ENCODE peak calls at places on chromosomes 11 and 22, in six cellular contexts. E is tibial nerve, C is lower leg skin, B is ovary, Z is IMR-90, Y is H1. X is an unnamed sample.

GRCh38 chr11:1719781-1720180 is 22.8 kb downstream of the KRTAP5-6 start:
- DNase-seq in E (no peak), C (no peak), B (no peak), Z (no peak), Y (no peak), X (no peak)

GRCh38 chr11:77287615-77288273 is 13.7 kb downstream of the GDPD4 start:
- DNase-seq in E (no peak), C (no peak), B (no peak), Z (peak), Y (no peak), X (no peak)

GRCh38 chr11:116224154-116224888 is 548.5 kb downstream of the BUD13 start:
- DNase-seq in E (peak), C (no peak), B (no peak), Z (peak), Y (peak), X (peak)

GRCh38 chr11:13298765-13299164 is 21.2 kb downstream of the BMAL1 start:
- DNase-seq in E (no peak), C (no peak), B (no peak), Z (no peak), Y (no peak), X (no peak)

GRCh38 chr11:8168485-8169257 is at the start of gene RIC3:
- DNase-seq in E (no peak), C (peak), B (peak), Z (no peak), Y (peak), X (no peak)

GRCh38 chr11:128763224-128763623 is 69.4 kb downstream of the FLI1 start:
- DNase-seq in E (no peak), C (no peak), B (no peak), Z (peak), Y (no peak), X (no peak)

GRCh38 chr11:100964400-100964799 is 165.2 kb downstream of the PGR start:
- DNase-seq in E (no peak), C (no peak), B (no peak), Z (peak), Y (no peak), X (no peak)

GRCh38 chr22:37171662-37172061 is 16.4 kb downstream of the C1QTNF6 start:
- DNase-seq in E (no peak), C (peak), B (no peak), Z (no peak), Y (no peak), X (no peak)

GRCh38 chr11:83194284-83195175 is 1.0 kb downstream of the ANKRD42 start:
- DNase-seq in E (peak), C (peak), B (peak), Z (peak), Y (peak), X (peak)

GRCh38 chr22:20406686-20407408 is 12.9 kb downstream of the ZNF74 start:
- DNase-seq in E (no peak), C (peak), B (no peak), Z (no peak), Y (no peak), X (no peak)

GRCh38 chr11:57514538-57515331 is 767 bp downstream of the SLC43A1 start:
- DNase-seq in E (peak), C (peak), B (peak), Z (peak), Y (peak), X (peak)
- TF ChIP-seq POLR2A in E (no peak), C (no peak), B (no peak), Z (no peak), Y (peak), X (peak)

DNA sequence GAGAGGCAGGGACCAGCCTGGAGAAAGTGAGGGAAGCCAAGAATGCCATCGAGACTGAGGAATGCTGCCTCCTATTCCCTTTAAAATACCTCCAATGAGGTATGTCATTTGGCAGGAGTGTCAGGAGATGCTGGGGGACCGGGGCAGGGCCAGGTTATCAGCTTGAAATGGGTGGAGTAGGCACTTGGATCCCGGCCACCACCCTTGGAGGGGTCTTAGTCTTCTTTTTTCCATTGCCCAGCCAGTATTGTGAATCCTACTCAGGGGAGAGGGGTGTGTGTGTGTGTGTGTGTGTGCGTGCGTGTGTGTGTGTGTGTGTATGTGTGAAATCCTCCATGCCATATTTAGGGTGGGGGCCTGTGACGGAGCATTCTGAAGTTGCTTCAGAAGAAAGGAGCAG is 116.2 kb downstream of the ZBTB16 start:
- DNase-seq in E (no peak), C (no peak), B (no peak), Z (no peak), Y (no peak), X (no peak)
- TF ChIP-seq POLR2A in E (no peak), C (no peak), B (no peak), Z (no peak), Y (no peak), X (no peak)

GRCh38 chr11:123082977-123083376 is 21.0 kb upstream of the HSPA8 start:
- DNase-seq in E (no peak), C (no peak), B (no peak), Z (no peak), Y (no peak), X (no peak)
- TF ChIP-seq POLR2A in E (no peak), C (no peak), B (no peak), Z (no peak), Y (no peak), X (no peak)

DNA sequence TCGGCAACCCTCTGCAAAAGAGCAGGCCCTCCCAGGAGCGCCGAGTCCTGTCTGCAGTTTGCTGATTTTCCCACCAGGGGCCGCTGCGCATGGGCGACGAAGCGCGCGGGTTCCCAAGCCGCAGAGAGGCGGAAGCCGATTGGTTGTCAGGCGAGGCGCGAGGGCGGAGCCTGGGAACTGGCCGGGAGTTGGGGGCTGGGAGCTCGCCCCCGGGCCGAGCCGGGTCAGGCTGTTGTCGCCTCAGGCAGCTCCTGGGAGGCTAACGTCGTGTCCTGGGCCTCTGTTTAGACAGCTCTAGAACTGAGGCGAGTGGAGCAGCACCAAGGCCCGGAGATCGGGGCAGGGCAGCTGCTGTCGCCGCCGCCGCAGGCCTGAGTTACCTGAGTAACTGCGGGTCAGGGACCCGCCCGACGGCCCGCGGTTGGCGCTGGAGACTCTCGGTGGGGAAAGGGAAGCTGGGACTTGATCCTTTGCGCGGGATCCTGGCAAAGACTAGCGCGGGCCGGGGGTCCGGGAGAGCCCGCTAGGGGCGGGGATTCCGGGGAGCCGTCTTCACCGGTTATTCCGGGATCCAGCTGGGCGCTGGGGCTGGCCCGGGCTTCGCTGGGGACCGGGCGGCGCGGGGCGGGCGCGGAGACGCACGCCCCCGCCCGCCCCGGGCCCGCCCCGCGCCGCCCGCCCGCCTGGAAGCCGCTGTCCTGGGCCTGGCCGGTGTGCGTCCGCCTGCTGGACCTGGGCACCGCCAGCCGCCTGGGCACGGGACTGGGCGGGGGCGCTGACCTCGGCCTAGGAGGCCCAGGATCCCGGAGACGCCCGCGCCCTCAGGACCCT is at the start of gene STIM1:
- DNase-seq in E (peak), C (peak), B (peak), Z (peak), Y (peak), X (peak)
- TF ChIP-seq POLR2A in E (peak), C (no peak), B (peak), Z (peak), Y (peak), X (peak)

DNA sequence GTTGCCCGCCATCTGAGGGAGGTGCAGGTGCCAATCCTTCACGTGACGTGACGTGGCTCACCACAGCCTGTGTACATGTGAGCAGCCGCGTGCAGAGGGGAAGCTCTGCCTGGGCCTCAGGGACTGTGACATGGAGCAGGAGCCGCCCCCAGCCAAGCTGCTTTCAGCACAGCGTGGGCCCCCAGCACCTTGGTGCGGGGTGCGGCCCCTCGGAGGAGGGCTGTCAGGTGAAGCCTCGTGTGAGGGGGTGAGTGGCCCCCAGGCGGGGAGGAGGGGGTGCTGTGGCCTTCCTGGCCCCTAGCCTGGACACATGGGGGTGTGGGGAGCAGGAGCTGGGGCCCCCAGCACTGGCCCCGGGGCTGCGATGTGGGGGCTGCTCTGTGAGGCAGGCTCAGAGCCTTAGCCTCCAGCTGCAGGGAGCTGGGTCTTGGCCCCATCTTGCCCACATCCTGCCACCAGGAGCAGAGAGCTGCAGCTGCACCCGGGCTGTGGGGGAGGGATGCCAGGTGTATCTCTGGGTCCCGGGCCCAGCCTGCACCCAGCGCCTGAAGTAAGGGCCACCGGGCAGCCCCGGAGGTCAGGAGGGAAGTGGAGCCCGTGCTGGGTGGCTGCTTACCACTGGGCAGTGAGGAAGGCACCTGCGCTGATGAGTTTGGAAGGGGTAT is at the start of gene ADORA2A:
- DNase-seq in E (no peak), C (no peak), B (no peak), Z (no peak), Y (no peak), X (no peak)
- TF ChIP-seq POLR2A in E (no peak), C (no peak), B (no peak), Z (no peak), Y (no peak), X (no peak)

DNA sequence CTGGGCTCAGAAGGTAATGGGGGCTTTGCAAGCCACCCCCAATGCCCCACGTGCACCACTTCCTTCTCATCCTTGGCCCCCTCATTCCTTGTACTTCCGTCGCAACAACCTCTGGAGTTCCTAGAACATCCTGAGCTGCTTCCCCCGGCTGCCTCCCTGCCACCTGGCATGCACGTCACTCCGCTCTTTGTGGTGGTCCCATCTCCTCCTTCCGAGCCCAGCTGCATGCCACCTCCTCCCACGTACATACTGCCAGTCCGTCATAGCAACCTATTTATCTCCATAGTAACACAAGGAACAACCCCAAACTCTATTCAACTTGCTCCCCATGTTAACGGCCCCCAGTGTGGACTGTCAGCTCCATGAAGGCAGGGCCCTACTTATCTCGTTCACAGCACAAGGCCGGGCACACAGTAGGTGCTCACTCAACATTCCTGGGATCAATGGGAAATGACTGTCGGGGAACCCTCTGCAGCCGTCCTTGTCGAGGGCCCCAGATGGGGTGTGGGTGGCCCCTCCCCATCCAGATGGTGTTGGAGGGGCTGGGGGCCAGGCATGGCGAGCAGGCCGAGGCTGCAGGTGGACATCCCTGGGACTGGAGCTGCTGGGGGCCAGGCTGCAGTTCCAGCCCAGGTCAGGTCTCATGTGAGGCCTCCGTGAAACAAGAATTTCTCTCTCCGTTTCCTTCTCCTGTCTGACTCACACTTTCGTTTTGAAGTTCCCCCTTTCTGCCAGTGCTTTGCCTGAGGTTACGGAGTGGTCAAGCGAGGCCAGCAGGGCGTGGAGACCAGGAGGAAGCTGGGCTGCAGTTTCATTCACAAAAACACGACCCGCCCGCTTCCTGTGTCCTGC is 4.2 kb downstream of the MYEOV start:
- DNase-seq in E (peak), C (peak), B (no peak), Z (peak), Y (no peak), X (peak)
- TF ChIP-seq POLR2A in E (no peak), C (no peak), B (no peak), Z (peak), Y (no peak), X (no peak)

GRCh38 chr11:114059278-114059983 is at the start of gene ZBTB16:
- DNase-seq in E (peak), C (peak), B (peak), Z (no peak), Y (peak), X (peak)

GRCh38 chr11:114057605-114058004 is 1.9 kb upstream of the ZBTB16 start:
- DNase-seq in E (no peak), C (no peak), B (no peak), Z (no peak), Y (no peak), X (no peak)

GRCh38 chr11:114058871-114059277 is 637 bp upstream of the ZBTB16 start:
- DNase-seq in E (no peak), C (peak), B (peak), Z (no peak), Y (peak), X (no peak)

GRCh38 chr11:114057147-114057546 is 2.4 kb upstream of the ZBTB16 start:
- DNase-seq in E (no peak), C (peak), B (no peak), Z (no peak), Y (no peak), X (no peak)

GRCh38 chr11:114058026-114058706 is 1.3 kb upstream of the ZBTB16 start:
- DNase-seq in E (no peak), C (peak), B (peak), Z (no peak), Y (peak), X (no peak)
- TF ChIP-seq POLR2A in E (no peak), C (no peak), B (no peak), Z (no peak), Y (no peak), X (no peak)

DNA sequence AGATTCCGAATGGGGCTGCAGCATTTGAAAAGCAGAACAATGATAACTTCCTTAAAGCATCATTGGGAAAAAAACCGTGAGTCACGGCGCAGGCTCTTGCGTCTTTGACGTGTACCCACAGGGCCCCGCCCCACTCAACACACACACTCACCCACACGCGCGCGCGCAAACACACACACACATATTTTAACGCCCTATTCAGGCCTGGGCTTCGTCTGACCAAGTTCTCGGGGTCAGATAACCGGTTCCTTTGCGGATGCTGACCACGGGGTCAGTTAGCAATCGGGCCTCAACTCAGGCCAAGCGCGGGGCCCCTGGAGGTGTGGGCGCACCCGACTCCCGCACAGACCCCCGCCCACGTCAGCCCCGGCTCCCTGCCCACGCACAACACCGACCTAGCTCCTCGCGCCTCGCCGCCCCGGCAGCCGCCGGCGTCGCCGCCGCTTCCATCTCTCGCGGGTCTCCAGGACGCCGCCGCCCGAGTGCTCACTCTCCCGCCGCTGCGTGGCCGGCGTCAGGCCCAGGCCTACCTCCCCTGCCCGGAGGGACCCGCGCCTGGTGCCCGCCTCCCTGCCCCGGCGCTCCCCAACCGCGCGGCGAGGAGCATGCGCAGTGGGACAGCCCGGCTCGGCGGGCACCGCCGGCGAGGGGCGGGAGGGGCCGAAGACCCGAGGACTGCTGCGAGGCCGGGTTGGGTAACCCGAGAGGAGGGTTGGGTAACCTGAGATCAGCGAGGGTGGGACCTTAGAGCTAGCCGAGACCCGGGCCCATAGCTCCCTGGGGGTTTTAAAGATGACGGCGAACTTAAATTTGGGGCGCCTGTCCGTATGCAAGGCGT is at the start of gene SLC36A4:
- DNase-seq in E (peak), C (peak), B (peak), Z (peak), Y (peak), X (peak)
- TF ChIP-seq POLR2A in E (peak), C (no peak), B (peak), Z (peak), Y (peak), X (peak)

DNA sequence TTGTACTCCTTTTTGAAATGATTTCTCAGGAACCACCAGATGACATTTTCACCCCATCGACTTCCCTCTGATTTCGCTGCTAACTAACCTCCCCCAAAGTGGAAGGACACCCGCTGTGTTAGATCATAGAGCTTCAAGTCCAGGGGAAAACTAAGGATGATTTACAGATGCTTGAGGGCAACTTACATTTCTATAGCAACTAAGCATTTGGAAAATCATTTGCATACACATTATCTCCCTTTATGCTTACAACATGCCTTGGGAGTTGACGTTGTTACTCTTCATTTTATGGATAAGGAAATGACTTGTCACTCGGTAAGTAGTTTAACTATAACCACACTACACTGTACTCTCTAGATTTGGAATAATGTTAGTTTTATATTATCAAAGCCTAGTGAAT is 10.3 kb upstream of the PANX3 start:
- DNase-seq in E (no peak), C (no peak), B (no peak), Z (no peak), Y (no peak), X (no peak)
- TF ChIP-seq POLR2A in E (no peak), C (no peak), B (no peak), Z (no peak), Y (no peak), X (no peak)

DNA sequence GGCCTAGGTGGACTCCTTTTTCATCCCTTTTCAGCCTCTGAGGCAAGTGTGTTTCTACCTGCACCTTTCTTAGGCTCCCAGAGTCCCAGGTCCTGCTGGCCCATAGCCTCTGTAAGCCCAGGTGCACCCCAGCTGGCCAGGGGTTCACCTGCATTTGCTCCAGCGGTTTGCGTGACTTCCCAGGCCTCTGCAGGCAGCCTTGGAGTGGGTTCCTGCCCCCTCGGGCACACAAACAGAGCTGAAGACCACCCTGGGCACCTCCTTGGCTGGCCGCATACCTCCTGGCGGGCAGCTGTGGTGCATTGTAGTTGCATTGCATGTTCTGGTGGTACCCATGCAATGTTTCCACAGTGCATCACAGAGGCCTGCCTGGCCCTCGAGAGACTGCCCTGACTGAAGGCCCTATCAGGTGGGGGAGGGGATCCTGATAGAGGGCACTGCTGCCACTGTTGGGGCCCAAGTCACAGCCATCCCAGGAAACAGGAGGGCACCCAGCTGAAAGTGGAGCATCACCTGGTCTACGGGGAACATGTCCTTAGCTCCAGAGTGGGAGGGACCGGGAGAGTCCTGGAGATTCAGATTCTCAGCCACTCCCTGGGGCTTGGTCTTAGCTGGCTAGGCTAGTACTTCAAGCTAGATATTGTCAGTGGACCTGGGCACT is 14.1 kb downstream of the SHISA8 start:
- DNase-seq in E (no peak), C (no peak), B (no peak), Z (no peak), Y (no peak), X (no peak)
- TF ChIP-seq POLR2A in E (no peak), C (no peak), B (no peak), Z (no peak), Y (no peak), X (no peak)